ENCODE peak calls at places on chromosomes 12 and 14, in nine cellular contexts. Q, Y, G, B, Z, J, R, F and L are unnamed samples.

GRCh38 chr14:32208490-32208889 is 5.4 kb upstream of the RNU6-8 start:
- DNase-seq in Z (no peak), Y (no peak), Q (no peak), R (no peak), J (no peak), B (no peak), G (no peak), F (no peak), L (no peak)

GRCh38 chr12:49233842-49234526 is 30.9 kb upstream of the TUBA1C start:
- DNase-seq in B (peak), F (no peak), Q (no peak), G (no peak), R (peak), Z (peak), Y (peak), J (no peak), L (no peak)

GRCh38 chr14:35332517-35333346 is 40.5 kb downstream of the PSMA6 start:
- DNase-seq in R (no peak), Y (peak), Z (peak), J (no peak), B (no peak), Q (no peak), F (peak), G (no peak), L (no peak)

GRCh38 chr14:60721331-60722162 is 2.6 kb downstream of the SIX4 start:
- DNase-seq in Y (peak), R (peak), Q (no peak), B (peak), Z (peak), G (no peak), F (peak), J (no peak), L (peak)

GRCh38 chr12:128920468-128920867 is 67.2 kb downstream of the GLT1D1 start:
- DNase-seq in Z (no peak), J (peak), G (no peak), F (no peak), B (no peak), Q (peak), R (no peak), Y (peak), L (peak)

GRCh38 chr14:55540847-55541773 is 38.9 kb upstream of the KTN1 start:
- DNase-seq in F (peak), R (no peak), G (no peak), J (no peak), B (no peak), Q (no peak), Z (no peak), Y (no peak), L (no peak)

GRCh38 chr12:10301103-10301502 is 6.6 kb upstream of the KLRD1 start:
- DNase-seq in F (peak), R (no peak), J (no peak), Q (no peak), Z (no peak), G (no peak), B (no peak), Y (no peak), L (no peak)

GRCh38 chr12:119301367-119301766 is 33.2 kb upstream of the CCDC60 start:
- DNase-seq in Y (no peak), B (no peak), F (no peak), G (no peak), J (no peak), Q (no peak), Z (no peak), R (no peak), L (no peak)

GRCh38 chr14:32254952-32255679 is 52.0 kb upstream of the RNU6-8 start:
- DNase-seq in Z (peak), G (peak), J (peak), Q (peak), R (peak), B (peak), F (peak), Y (peak), L (peak)

GRCh38 chr12:91043408-91043807 is 14.4 kb downstream of the KERA start:
- DNase-seq in G (no peak), Z (no peak), Q (no peak), R (no peak), B (no peak), F (no peak), Y (no peak), J (no peak), L (no peak)

GRCh38 chr12:16603265-16603915 is 2.6 kb downstream of the LMO3 start:
- DNase-seq in J (no peak), B (no peak), G (no peak), F (no peak), Q (no peak), Y (no peak), Z (no peak), R (no peak), L (peak)

GRCh38 chr12:93766802-93767523 is 89.8 kb downstream of the CRADD start:
- DNase-seq in R (no peak), Z (peak), B (no peak), F (peak), G (no peak), J (no peak), Q (peak), Y (peak), L (peak)

GRCh38 chr12:29889737-29890136 is 106.0 kb upstream of the TMTC1 start:
- DNase-seq in F (no peak), R (peak), Q (peak), G (no peak), Y (peak), Z (peak), J (peak), B (no peak), L (peak)

GRCh38 chr14:104143521-104144452 is 5.4 kb downstream of the KIF26A start:
- DNase-seq in Y (no peak), B (peak), R (no peak), G (no peak), Q (no peak), J (no peak), F (no peak), Z (no peak), L (no peak)

GRCh38 chr14:91154851-91155625 is 41.2 kb downstream of the DGLUCY start:
- DNase-seq in B (no peak), Y (peak), Z (no peak), Q (peak), G (no peak), J (peak), F (peak), R (peak), L (peak)

GRCh38 chr12:100716949-100717732 is 77.4 kb upstream of the ANO4 start:
- DNase-seq in Q (no peak), J (no peak), Z (no peak), B (peak), Y (no peak), G (no peak), R (no peak), F (peak), L (peak)

GRCh38 chr14:68585690-68586089 is 207.2 kb downstream of the ZFP36L1 start:
- DNase-seq in R (no peak), F (no peak), Z (no peak), B (no peak), Q (no peak), Y (no peak), J (peak), G (no peak), L (no peak)

GRCh38 chr14:56176530-56176929 is 58.3 kb downstream of the PELI2 start:
- DNase-seq in Z (no peak), J (no peak), F (no peak), R (no peak), Q (no peak), Y (no peak), G (no peak), B (no peak), L (no peak)

GRCh38 chr14:72401632-72402428 is 469.6 kb downstream of the RGS6 start:
- DNase-seq in G (no peak), J (no peak), Z (peak), Y (no peak), B (no peak), Q (no peak), F (no peak), R (no peak), L (peak)

GRCh38 chr12:132355742-132356681 is 26.6 kb upstream of the GALNT9 start:
- DNase-seq in R (no peak), Z (no peak), B (peak), Y (no peak), G (no peak), J (no peak), Q (no peak), F (no peak), L (no peak)

GRCh38 chr12:52873832-52874572 is 25.2 kb upstream of the KRT78 start:
- DNase-seq in B (peak), J (peak), Z (no peak), F (peak), Y (peak), R (no peak), Q (peak), G (peak), L (peak)

GRCh38 chr12:111692575-111693210 is 6.8 kb downstream of the ACAD10 start:
- DNase-seq in Y (no peak), J (no peak), Z (peak), Q (no peak), R (no peak), F (peak), B (no peak), G (no peak), L (peak)

GRCh38 chr12:43501705-43502104 is 50.3 kb downstream of the ADAMTS20 start:
- DNase-seq in G (peak), Y (no peak), R (peak), F (peak), Z (peak), Q (peak), J (peak), B (no peak), L (peak)

GRCh38 chr12:123111498-123112165 is 39.3 kb downstream of the PITPNM2 start:
- DNase-seq in G (peak), R (no peak), B (no peak), Y (no peak), Z (no peak), F (peak), J (no peak), Q (no peak), L (peak)

GRCh38 chr12:47120736-47121135 is 41.0 kb upstream of the AMIGO2 start:
- DNase-seq in Y (no peak), B (no peak), Z (no peak), Q (no peak), R (no peak), F (no peak), G (no peak), J (no peak), L (no peak)

GRCh38 chr12:117212563-117213190 is 22.4 kb upstream of the FBXO21 start:
- DNase-seq in Q (peak), B (peak), Y (peak), R (peak), Z (peak), J (peak), F (peak), G (peak), L (peak)

GRCh38 chr14:101957406-101958234 is 6.8 kb upstream of the DYNC1H1 start:
- DNase-seq in Z (no peak), J (no peak), F (no peak), B (no peak), R (no peak), Q (no peak), Y (no peak), G (no peak), L (no peak)

GRCh38 chr14:52051861-52052260 is 17.0 kb downstream of the NID2 start:
- DNase-seq in Y (no peak), G (peak), Z (no peak), F (peak), R (no peak), J (no peak), B (no peak), Q (no peak), L (no peak)

GRCh38 chr12:57887631-57888406 is 41.3 kb upstream of the CTDSP2 start:
- DNase-seq in Q (peak), J (no peak), G (no peak), Z (no peak), F (peak), Y (no peak), B (peak), R (no peak), L (peak)

GRCh38 chr12:98725481-98726247 is 80.6 kb downstream of the APAF1 start:
- DNase-seq in Y (peak), Q (peak), G (peak), B (no peak), Z (peak), J (peak), R (peak), F (peak), L (peak)

GRCh38 chr14:92632546-92633273 is 115.7 kb downstream of the LGMN start:
- DNase-seq in B (no peak), J (no peak), G (no peak), Z (no peak), Q (no peak), F (no peak), Y (no peak), R (no peak), L (no peak)

GRCh38 chr14:99133563-99134332 is 138.2 kb downstream of the BCL11B start:
- DNase-seq in B (no peak), Y (peak), R (no peak), Z (no peak), G (no peak), Q (no peak), F (no peak), J (no peak), L (no peak)

GRCh38 chr14:20632448-20632830 is 9.1 kb downstream of the OR6S1 start:
- DNase-seq in F (no peak), Z (peak), B (no peak), G (no peak), Q (no peak), Y (no peak), R (no peak), J (no peak), L (no peak)

GRCh38 chr12:52370906-52371608 is 3.8 kb upstream of the KRT85 start:
- DNase-seq in G (peak), F (no peak), Q (peak), Y (peak), B (peak), Z (no peak), J (peak), R (no peak), L (peak)

GRCh38 chr12:116009805-116010204 is 267.7 kb downstream of the MED13L start:
- DNase-seq in Z (no peak), J (no peak), Q (no peak), Y (no peak), G (no peak), F (peak), B (no peak), R (no peak), L (no peak)

GRCh38 chr12:31117203-31118011 is 43.7 kb downstream of the DDX11 start:
- DNase-seq in B (peak), F (peak), R (peak), Y (peak), Q (no peak), G (no peak), Z (peak), J (peak), L (peak)

GRCh38 chr12:1559729-1560128 is 34.7 kb downstream of the FBXL14 start:
- DNase-seq in Y (no peak), R (peak), Z (no peak), J (no peak), F (no peak), Q (no peak), G (no peak), B (no peak), L (no peak)

GRCh38 chr14:37384870-37385596 is 187.3 kb downstream of the MIPOL1 start:
- DNase-seq in G (no peak), Z (no peak), F (no peak), J (no peak), Q (no peak), R (peak), Y (no peak), B (no peak), L (no peak)